ENCODE peak calls at places on chromosome 22, in seven cellular contexts. T is cardiac fibroblast; A is GM13976; Y is GF-D8; N is COR-L47; F is kidney tubule cell; P is activated effector memory CD4-positive, alpha-beta T cell treated with anti-CD3 and anti-CD28 coated beads, Interleukin-2, amount 50 U/mL, for 16 hours. W is an unnamed sample.

GRCh38 chr22:29457730-29458129 is 19.3 kb downstream of the RFPL1 start:
- DNase-seq in T (peak), A (peak), Y (no peak), N (peak), P (no peak), F (peak), W (peak)

GRCh38 chr22:36009085-36009484 is 19.5 kb downstream of the RBFOX2 start:
- DNase-seq in Y (no peak), F (peak), N (no peak), P (no peak), T (peak), A (no peak), W (no peak)

GRCh38 chr22:38267086-38267485 is 5.7 kb downstream of the TMEM184B start:
- DNase-seq in A (no peak), Y (peak), T (peak), F (no peak), N (no peak), P (peak), W (no peak)

GRCh38 chr22:39519681-39520053 is 695 bp upstream of the ATF4 start:
- DNase-seq in N (peak), P (no peak), A (no peak), T (no peak), F (peak), Y (no peak), W (peak)

GRCh38 chr22:49934891-49935557 is 16.6 kb downstream of the CRELD2 start:
- DNase-seq in Y (no peak), T (peak), A (peak), F (peak), N (peak), P (peak), W (no peak)

GRCh38 chr22:23688571-23688970 is 2.2 kb upstream of the RGL4 start:
- DNase-seq in Y (no peak), P (peak), N (no peak), T (no peak), F (no peak), A (no peak), W (no peak)

GRCh38 chr22:27797793-27798525 is 3.6 kb downstream of the MN1 start:
- DNase-seq in A (no peak), N (no peak), P (no peak), F (no peak), Y (no peak), T (no peak), W (no peak)

GRCh38 chr22:24169439-24170058 is 11.7 kb upstream of the SUSD2 start:
- DNase-seq in Y (no peak), P (no peak), F (no peak), A (no peak), T (no peak), N (no peak), W (no peak)

W was measured in mesendoderm.